ENCODE peak calls at places on chromosomes 7 and 10, in four cellular contexts. One of them, this sample, is unnamed.

GRCh38 chr10:9076066-9076465 is 1021.6 kb downstream of the GATA3 start:
- DNase-seq in tibial nerve: no peak
- DNase-seq in astrocyte of the spinal cord: no peak
- DNase-seq in fibroblast of lung: no peak
- DNase-seq in this sample: no peak

GRCh38 chr10:34598972-34599371 is 216.1 kb downstream of the PARD3 start:
- DNase-seq in tibial nerve: no peak
- DNase-seq in astrocyte of the spinal cord: peak
- DNase-seq in fibroblast of lung: peak
- DNase-seq in this sample: no peak

GRCh38 chr10:17255512-17255911 is 27.5 kb downstream of the VIM start:
- DNase-seq in astrocyte of the spinal cord: no peak
- DNase-seq in tibial nerve: no peak
- DNase-seq in fibroblast of lung: no peak
- DNase-seq in this sample: no peak

GRCh38 chr7:76428149-76428823 is 3.5 kb downstream of the ZP3 start:
- DNase-seq in tibial nerve: no peak
- DNase-seq in astrocyte of the spinal cord: no peak
- DNase-seq in fibroblast of lung: no peak
- DNase-seq in this sample: no peak

GRCh38 chr10:31171402-31172120 is 139.9 kb upstream of the ZNF438 start:
- DNase-seq in astrocyte of the spinal cord: peak
- DNase-seq in fibroblast of lung: peak
- DNase-seq in tibial nerve: no peak
- DNase-seq in this sample: peak

GRCh38 chr10:43785252-43785651 is 136.6 kb upstream of the ZNF32 start:
- DNase-seq in tibial nerve: no peak
- DNase-seq in fibroblast of lung: no peak
- DNase-seq in astrocyte of the spinal cord: no peak
- DNase-seq in this sample: no peak

GRCh38 chr10:11616021-11616420 is 4.6 kb upstream of the USP6NL start:
- DNase-seq in tibial nerve: no peak
- DNase-seq in astrocyte of the spinal cord: no peak
- DNase-seq in fibroblast of lung: peak
- DNase-seq in this sample: no peak

GRCh38 chr7:55499591-55499990 is 72.7 kb downstream of the VOPP1 start:
- DNase-seq in fibroblast of lung: no peak
- DNase-seq in tibial nerve: no peak
- DNase-seq in astrocyte of the spinal cord: no peak
- DNase-seq in this sample: no peak

GRCh38 chr10:70589762-70590662 is 12.5 kb downstream of the PRF1 start:
- DNase-seq in fibroblast of lung: peak
- DNase-seq in astrocyte of the spinal cord: peak
- DNase-seq in tibial nerve: no peak
- DNase-seq in this sample: peak

GRCh38 chr7:22082553-22082885 is 136.8 kb upstream of the CDCA7L start:
- DNase-seq in tibial nerve: no peak
- DNase-seq in fibroblast of lung: no peak
- DNase-seq in astrocyte of the spinal cord: no peak
- DNase-seq in this sample: no peak

GRCh38 chr10:103451091-103451801 is 924 bp downstream of the CALHM2 start:
- DNase-seq in astrocyte of the spinal cord: no peak
- DNase-seq in tibial nerve: peak
- DNase-seq in fibroblast of lung: peak
- DNase-seq in this sample: peak

GRCh38 chr10:12081879-12082560 is 13.3 kb downstream of the DHTKD1 start:
- DNase-seq in tibial nerve: no peak
- DNase-seq in astrocyte of the spinal cord: peak
- DNase-seq in fibroblast of lung: peak
- DNase-seq in this sample: no peak

GRCh38 chr10:97689637-97690036 is 2.6 kb upstream of the AVPI1 start:
- DNase-seq in fibroblast of lung: peak
- DNase-seq in astrocyte of the spinal cord: peak
- DNase-seq in tibial nerve: peak
- DNase-seq in this sample: peak

GRCh38 chr10:18214692-18215563 is 74.7 kb downstream of the CACNB2 start:
- DNase-seq in astrocyte of the spinal cord: peak
- DNase-seq in fibroblast of lung: peak
- DNase-seq in tibial nerve: peak
- DNase-seq in this sample: peak

GRCh38 chr10:53601260-53601875 is 828.8 kb upstream of the MBL2 start:
- DNase-seq in astrocyte of the spinal cord: peak
- DNase-seq in tibial nerve: no peak
- DNase-seq in fibroblast of lung: peak
- DNase-seq in this sample: peak

GRCh38 chr7:136134503-136134902 is 157.3 kb upstream of the MTPN start:
- DNase-seq in tibial nerve: no peak
- DNase-seq in fibroblast of lung: peak
- DNase-seq in astrocyte of the spinal cord: peak
- DNase-seq in this sample: no peak

GRCh38 chr10:88460601-88461000 is 122.5 kb downstream of the RNLS start:
- DNase-seq in astrocyte of the spinal cord: no peak
- DNase-seq in tibial nerve: no peak
- DNase-seq in fibroblast of lung: no peak
- DNase-seq in this sample: no peak

GRCh38 chr10:109866995-109867635 is 56.2 kb downstream of the XPNPEP1 start:
- DNase-seq in astrocyte of the spinal cord: no peak
- DNase-seq in tibial nerve: no peak
- DNase-seq in fibroblast of lung: no peak
- DNase-seq in this sample: no peak

GRCh38 chr10:49398000-49398861 is 2.3 kb upstream of the DRGX start:
- DNase-seq in fibroblast of lung: peak
- DNase-seq in astrocyte of the spinal cord: peak
- DNase-seq in tibial nerve: peak
- DNase-seq in this sample: no peak

GRCh38 chr7:78970440-78970916 is 483.0 kb downstream of the MAGI2 start:
- DNase-seq in tibial nerve: no peak
- DNase-seq in fibroblast of lung: no peak
- DNase-seq in astrocyte of the spinal cord: peak
- DNase-seq in this sample: no peak

GRCh38 chr7:5491251-5492044 is 67.8 kb upstream of the TNRC18 start:
- DNase-seq in astrocyte of the spinal cord: no peak
- DNase-seq in tibial nerve: no peak
- DNase-seq in fibroblast of lung: peak
- DNase-seq in this sample: no peak

GRCh38 chr10:97434055-97434454 is 8.1 kb downstream of the PGAM1 start:
- DNase-seq in fibroblast of lung: no peak
- DNase-seq in tibial nerve: no peak
- DNase-seq in astrocyte of the spinal cord: no peak
- DNase-seq in this sample: no peak

GRCh38 chr10:75208177-75208576 is 2.4 kb upstream of the VDAC2 start:
- DNase-seq in fibroblast of lung: peak
- DNase-seq in tibial nerve: no peak
- DNase-seq in astrocyte of the spinal cord: peak
- DNase-seq in this sample: no peak

GRCh38 chr7:85111761-85112160 is 75.1 kb downstream of the SEMA3D start:
- DNase-seq in tibial nerve: no peak
- DNase-seq in astrocyte of the spinal cord: no peak
- DNase-seq in fibroblast of lung: no peak
- DNase-seq in this sample: no peak

GRCh38 chr10:3126741-3127342 is 45.7 kb downstream of the PITRM1 start:
- DNase-seq in fibroblast of lung: no peak
- DNase-seq in tibial nerve: no peak
- DNase-seq in astrocyte of the spinal cord: no peak
- DNase-seq in this sample: no peak

GRCh38 chr7:99469381-99470065 is 3.2 kb upstream of the ZNF789 start:
- DNase-seq in fibroblast of lung: no peak
- DNase-seq in tibial nerve: no peak
- DNase-seq in astrocyte of the spinal cord: no peak
- DNase-seq in this sample: no peak

GRCh38 chr10:10644317-10645111 is 373.2 kb upstream of the CELF2 start:
- DNase-seq in fibroblast of lung: peak
- DNase-seq in astrocyte of the spinal cord: peak
- DNase-seq in tibial nerve: peak
- DNase-seq in this sample: no peak

GRCh38 chr10:11113156-11113555 is 95.5 kb downstream of the CELF2 start:
- DNase-seq in tibial nerve: no peak
- DNase-seq in astrocyte of the spinal cord: no peak
- DNase-seq in fibroblast of lung: no peak
- DNase-seq in this sample: no peak

GRCh38 chr10:104339469-104340098 is 1.3 kb upstream of the ITPRIP start:
- DNase-seq in fibroblast of lung: peak
- DNase-seq in astrocyte of the spinal cord: peak
- DNase-seq in tibial nerve: peak
- DNase-seq in this sample: no peak

GRCh38 chr7:139626817-139627216 is 103.3 kb downstream of the CLEC2L start:
- DNase-seq in fibroblast of lung: no peak
- DNase-seq in astrocyte of the spinal cord: no peak
- DNase-seq in tibial nerve: no peak
- DNase-seq in this sample: no peak

GRCh38 chr7:73703225-73703624 is 16.2 kb downstream of the STX1A start:
- DNase-seq in fibroblast of lung: no peak
- DNase-seq in astrocyte of the spinal cord: no peak
- DNase-seq in tibial nerve: no peak
- DNase-seq in this sample: no peak

GRCh38 chr7:157519798-157520244 is 183.0 kb downstream of the DNAJB6 start:
- DNase-seq in fibroblast of lung: no peak
- DNase-seq in astrocyte of the spinal cord: no peak
- DNase-seq in tibial nerve: no peak
- DNase-seq in this sample: no peak

GRCh38 chr7:114345494-114345893 is 69.1 kb upstream of the FOXP2 start:
- DNase-seq in astrocyte of the spinal cord: peak
- DNase-seq in tibial nerve: no peak
- DNase-seq in fibroblast of lung: peak
- DNase-seq in this sample: peak

GRCh38 chr10:60734226-60734625 is 44.1 kb upstream of the CDK1 start:
- DNase-seq in tibial nerve: no peak
- DNase-seq in fibroblast of lung: no peak
- DNase-seq in astrocyte of the spinal cord: no peak
- DNase-seq in this sample: no peak

DNA sequence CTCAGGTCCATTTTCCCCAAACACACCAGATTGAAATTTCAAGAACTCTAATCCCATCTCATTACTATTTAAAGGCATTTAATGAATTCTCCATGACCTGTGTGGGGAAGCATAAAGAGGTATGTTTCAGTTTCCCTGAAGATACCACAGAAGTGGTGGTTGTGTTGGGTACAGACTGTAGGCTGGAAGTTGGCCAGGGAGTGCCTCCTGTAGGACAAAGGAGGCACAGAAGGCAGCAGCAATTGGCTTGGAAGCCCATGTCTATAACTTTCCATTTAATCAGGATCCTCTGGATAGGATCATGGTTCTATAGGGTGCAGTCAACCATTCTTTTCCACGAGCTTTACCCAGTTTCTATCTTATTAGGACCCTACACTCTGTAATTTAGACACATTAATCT is 8.6 kb upstream of the BET1 start:
- DNase-seq in astrocyte of the spinal cord: no peak
- DNase-seq in tibial nerve: no peak
- DNase-seq in fibroblast of lung: no peak
- DNase-seq in this sample: no peak
- TF ChIP-seq CTCF in astrocyte of the spinal cord: no peak
- TF ChIP-seq CTCF in tibial nerve: no peak
- TF ChIP-seq CTCF in fibroblast of lung: no peak
- TF ChIP-seq CTCF in this sample: no peak

GRCh38 chr10:89640242-89640641 is 4.8 kb downstream of the PANK1 start:
- DNase-seq in tibial nerve: no peak
- DNase-seq in astrocyte of the spinal cord: no peak
- DNase-seq in fibroblast of lung: no peak
- DNase-seq in this sample: no peak
- H3K4me3 ChIP-seq in tibial nerve: no peak
- H3K4me3 ChIP-seq in astrocyte of the spinal cord: no peak
- H3K4me3 ChIP-seq in fibroblast of lung: no peak
- H3K4me3 ChIP-seq in this sample: no peak

GRCh38 chr10:132222726-132223125 is 36.0 kb downstream of the DPYSL4 start:
- DNase-seq in astrocyte of the spinal cord: no peak
- DNase-seq in tibial nerve: no peak
- DNase-seq in fibroblast of lung: no peak
- DNase-seq in this sample: no peak

GRCh38 chr10:132220061-132220460 is 33.3 kb downstream of the DPYSL4 start:
- DNase-seq in tibial nerve: no peak
- DNase-seq in fibroblast of lung: no peak
- DNase-seq in astrocyte of the spinal cord: no peak
- DNase-seq in this sample: no peak

GRCh38 chr10:132223611-132224342 is 37.0 kb downstream of the DPYSL4 start:
- DNase-seq in fibroblast of lung: no peak
- DNase-seq in astrocyte of the spinal cord: no peak
- DNase-seq in tibial nerve: no peak
- DNase-seq in this sample: no peak

GRCh38 chr10:132223156-132223590 is 36.4 kb downstream of the DPYSL4 start:
- DNase-seq in fibroblast of lung: peak
- DNase-seq in tibial nerve: peak
- DNase-seq in astrocyte of the spinal cord: peak
- DNase-seq in this sample: peak

DNA sequence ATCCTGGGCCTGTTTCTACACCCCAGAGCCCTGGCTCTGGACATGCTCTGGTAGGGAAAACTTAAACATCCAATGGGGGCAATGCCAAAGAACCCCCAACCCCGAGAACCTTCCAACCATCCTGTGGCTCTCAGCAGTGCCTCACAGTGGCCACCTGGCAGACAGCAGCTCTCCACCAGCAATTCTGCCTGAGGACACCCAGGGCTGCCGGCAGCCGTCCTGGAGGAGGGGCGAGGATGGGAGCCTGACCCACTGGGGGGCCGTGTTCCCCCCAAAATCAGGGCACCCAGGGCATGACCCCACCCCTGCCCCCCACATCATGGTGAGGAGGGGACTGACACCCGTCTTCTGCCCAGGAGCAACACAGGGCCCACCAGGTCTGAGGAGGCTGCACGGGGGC is 32.7 kb downstream of the DPYSL4 start:
- DNase-seq in astrocyte of the spinal cord: no peak
- DNase-seq in fibroblast of lung: no peak
- DNase-seq in tibial nerve: no peak
- DNase-seq in this sample: no peak
- TF ChIP-seq CTCF in astrocyte of the spinal cord: peak
- TF ChIP-seq CTCF in fibroblast of lung: no peak
- TF ChIP-seq CTCF in tibial nerve: no peak
- TF ChIP-seq CTCF in this sample: peak

GRCh38 chr7:11833431-11833830 is 1.4 kb upstream of the THSD7A start:
- DNase-seq in fibroblast of lung: no peak
- DNase-seq in astrocyte of the spinal cord: no peak
- DNase-seq in tibial nerve: no peak
- DNase-seq in this sample: no peak

GRCh38 chr7:11830582-11831382 is 1.2 kb downstream of the THSD7A start:
- DNase-seq in tibial nerve: no peak
- DNase-seq in astrocyte of the spinal cord: peak
- DNase-seq in fibroblast of lung: peak
- DNase-seq in this sample: no peak

GRCh38 chr7:11831727-11832495 is at the start of gene THSD7A:
- DNase-seq in fibroblast of lung: peak
- DNase-seq in astrocyte of the spinal cord: peak
- DNase-seq in tibial nerve: no peak
- DNase-seq in this sample: no peak

GRCh38 chr7:11831383-11831726 is 643 bp downstream of the THSD7A start:
- DNase-seq in tibial nerve: no peak
- DNase-seq in fibroblast of lung: no peak
- DNase-seq in astrocyte of the spinal cord: no peak
- DNase-seq in this sample: no peak

DNA sequence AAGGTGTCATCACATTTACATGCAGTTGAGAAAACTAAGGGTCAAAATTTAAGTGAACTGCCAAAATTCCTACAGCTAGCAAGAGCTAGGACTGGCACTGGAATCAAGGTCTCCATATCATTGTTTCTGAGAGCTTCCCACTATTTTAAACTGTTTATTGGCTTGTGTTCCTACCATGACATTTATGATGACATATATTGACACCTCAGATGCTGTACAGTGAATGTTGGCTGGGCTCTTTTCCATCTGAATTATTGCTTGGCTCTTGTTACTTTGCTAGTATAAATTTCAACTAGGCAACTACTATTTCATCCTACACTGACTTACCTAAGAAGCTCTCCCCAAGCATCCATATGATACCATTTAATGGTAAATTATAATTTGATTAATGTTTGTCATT is 2.0 kb downstream of the THSD7A start:
- DNase-seq in tibial nerve: no peak
- DNase-seq in astrocyte of the spinal cord: no peak
- DNase-seq in fibroblast of lung: no peak
- DNase-seq in this sample: no peak
- H3K4me3 ChIP-seq in tibial nerve: no peak
- H3K4me3 ChIP-seq in astrocyte of the spinal cord: no peak
- H3K4me3 ChIP-seq in fibroblast of lung: no peak
- H3K4me3 ChIP-seq in this sample: no peak

This sample was measured in HFF-Myc.